ENCODE peak calls at places on chromosomes 1 and 21, in eight cellular contexts. W is GM23248, A is dorsolateral prefrontal cortex, T is NCI-H1105 treated with DMSO at 0.1 percent for 48 hours, N is HTR-8/SVneo, P is left cardiac atrium, S is ovary, F is SK-MEL-5. Q is an unnamed sample.

GRCh38 chr1:243706563-243706962 is 143.5 kb downstream of the AKT3 start:
- DNase-seq in W (no peak), F (peak; percentile 48), S (no peak), P (no peak), T (no peak), A (no peak), N (no peak), Q (no peak)

GRCh38 chr1:31931241-31932225 is 6.6 kb downstream of the PTP4A2 start:
- DNase-seq in A (no peak), S (no peak), P (no peak), N (peak; percentile 40), W (peak; percentile 88), F (peak; percentile 33), T (no peak), Q (peak; percentile 71)

GRCh38 chr1:200274121-200274520 is 135.7 kb downstream of the ZNF281 start:
- DNase-seq in T (no peak), W (no peak), S (no peak), N (no peak), P (no peak), A (no peak), F (no peak), Q (no peak)

GRCh38 chr1:198889732-198890131 is 250.9 kb downstream of the PTPRC start:
- DNase-seq in T (no peak), F (no peak), A (no peak), S (no peak), P (no peak), N (no peak), W (no peak), Q (no peak)

GRCh38 chr21:38491536-38491935 is 6.7 kb downstream of the ERG start:
- DNase-seq in S (no peak), T (no peak), F (no peak), W (no peak), A (no peak), N (no peak), P (no peak), Q (no peak)

GRCh38 chr1:227778401-227778947 is 37.0 kb upstream of the PRSS38 start:
- DNase-seq in T (no peak), S (peak; percentile 13), N (no peak), F (no peak), P (no peak), A (no peak), W (peak; percentile 88), Q (peak; percentile 64)

GRCh38 chr1:110449661-110450651 is 993 bp upstream of the PROK1 start:
- DNase-seq in N (no peak), P (no peak), S (no peak), T (no peak), F (no peak), A (no peak), W (no peak), Q (peak; percentile 78)

GRCh38 chr21:34100789-34101188 is 27.4 kb downstream of the MRPS6 start:
- DNase-seq in W (peak; percentile 64), P (no peak), F (no peak), T (no peak), N (no peak), S (no peak), A (no peak), Q (no peak)

GRCh38 chr1:35539824-35540261 is 17.4 kb downstream of the KIAA0319L start:
- DNase-seq in W (peak; percentile 63), A (no peak), F (no peak), T (no peak), P (no peak), S (no peak), N (no peak), Q (peak; percentile 62)

GRCh38 chr1:209387969-209388329 is 195.6 kb upstream of the CAMK1G start:
- DNase-seq in S (no peak), T (no peak), N (no peak), A (no peak), F (no peak), W (peak; percentile 45), P (no peak), Q (peak; percentile 30)